ENCODE peak calls at places on chromosomes 4 and X, in four cellular contexts. Y, B, C and U are unnamed samples.

GRCh38 chr4:134201216-134202098 is at the start of gene PABPC4L:
- DNase-seq in Y (peak), B (peak), C (no peak), U (peak)

GRCh38 chrX:30504309-30504708 is 73.3 kb downstream of the TASL start:
- DNase-seq in Y (no peak), B (peak), C (no peak), U (peak)

GRCh38 chrX:119655125-119655524 is 37.8 kb downstream of the SEPTIN6 start:
- DNase-seq in Y (no peak), B (peak), C (peak), U (peak)

GRCh38 chr4:1721666-1722550 is 587 bp downstream of the TACC3 start:
- DNase-seq in Y (peak), B (no peak), C (no peak), U (no peak)

GRCh38 chr4:119559044-119559647 is 69.5 kb downstream of the PDE5A start:
- DNase-seq in Y (no peak), B (peak), C (no peak), U (peak)

GRCh38 chr4:83267835-83268475 is 16.6 kb downstream of the COQ2 start:
- DNase-seq in Y (no peak), B (no peak), C (no peak), U (no peak)

GRCh38 chrX:148417934-148418333 is 82.5 kb upstream of the AFF2 start:
- DNase-seq in Y (no peak), B (peak), C (no peak), U (peak)

GRCh38 chr4:100379583-100380105 is 138.2 kb downstream of the EMCN start:
- DNase-seq in Y (peak), B (no peak), C (no peak), U (no peak)

GRCh38 chrX:44314259-44314734 is 29.2 kb downstream of the EFHC2 start:
- DNase-seq in Y (no peak), B (peak), C (no peak), U (peak)

GRCh38 chr4:149785686-149786431 is 29.8 kb downstream of the IQCM start:
- DNase-seq in Y (no peak), B (peak), C (no peak), U (peak)

GRCh38 chr4:87042221-87042620 is 107.4 kb downstream of the AFF1 start:
- DNase-seq in Y (no peak), B (no peak), C (no peak), U (no peak)

GRCh38 chr4:98260579-98261290 is 449 bp upstream of the RAP1GDS1 start:
- DNase-seq in Y (peak), B (peak), C (peak), U (peak)

GRCh38 chr4:77921701-77922100 is 59.1 kb downstream of the MRPL1 start:
- DNase-seq in Y (no peak), B (peak), C (no peak), U (peak)

GRCh38 chrX:74061879-74062278 is 242.1 kb upstream of the ZCCHC13 start:
- DNase-seq in Y (no peak), B (no peak), C (no peak), U (no peak)

GRCh38 chr4:182925298-182925738 is 8.1 kb upstream of the DCTD start:
- DNase-seq in Y (peak), B (peak), C (peak), U (peak)

DNA sequence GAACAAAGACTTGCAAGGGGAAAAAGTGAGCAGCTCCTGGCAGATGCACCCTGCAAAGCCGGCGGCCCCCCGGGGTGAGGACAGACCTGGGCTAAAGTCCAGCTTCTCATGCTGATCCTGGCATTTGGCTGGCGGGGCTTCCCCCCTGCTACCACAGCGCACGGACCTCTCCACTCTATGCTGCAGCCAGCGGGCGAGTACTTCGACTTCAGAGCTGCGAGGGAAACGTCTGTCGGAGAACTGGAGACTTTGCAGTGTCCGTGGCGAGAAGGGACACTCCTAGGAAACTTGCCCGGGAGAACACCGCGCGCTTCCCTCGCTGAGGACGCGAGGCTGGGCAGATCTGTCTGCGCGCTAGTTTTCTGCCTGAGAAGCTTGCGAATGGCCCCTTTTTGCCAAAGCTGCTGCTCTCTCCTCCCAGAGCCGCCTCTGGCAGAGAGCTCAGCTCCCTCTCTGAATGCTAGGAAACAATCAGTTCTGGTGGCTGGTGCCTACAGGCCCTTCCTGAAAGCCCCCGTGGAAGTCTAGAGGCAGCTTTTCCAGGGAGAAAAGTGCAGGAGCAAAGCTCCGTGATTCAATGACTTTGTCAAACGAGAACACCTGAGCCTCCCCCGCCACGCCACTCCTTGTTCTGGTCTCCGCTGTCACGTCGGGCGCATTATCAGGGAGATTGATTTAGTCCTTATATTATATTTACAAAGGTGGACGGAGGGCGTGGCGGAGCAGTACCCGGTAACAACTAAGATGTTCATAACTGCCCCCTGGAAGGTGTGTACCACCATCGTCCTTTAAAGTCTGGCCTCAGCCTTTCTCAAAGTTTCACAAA is 284.0 kb downstream of the PACRGL start:
- DNase-seq in Y (peak), B (no peak), C (no peak), U (no peak)
- H3K4me3 ChIP-seq in Y (no peak), B (no peak), C (no peak), U (no peak)

DNA sequence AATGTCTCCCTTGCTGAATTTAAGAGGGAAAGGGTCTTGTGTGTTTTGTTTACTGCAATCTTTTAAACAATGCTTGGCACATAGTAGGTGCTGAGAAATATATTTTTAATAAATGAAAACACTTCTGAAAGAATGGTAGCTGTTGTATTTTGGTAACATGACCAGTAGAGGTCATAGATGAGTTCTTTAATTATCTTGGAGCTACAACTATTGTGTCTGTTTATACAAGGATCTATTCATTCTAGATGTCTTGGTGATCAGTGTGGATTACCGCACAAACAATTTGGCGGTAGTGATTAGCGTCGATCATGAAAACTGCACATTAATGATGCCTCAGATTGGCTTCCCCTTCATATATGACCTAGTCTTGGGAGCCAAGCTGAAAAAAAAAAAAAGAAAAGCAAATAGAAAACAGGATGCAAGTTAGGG is 21.4 kb upstream of the SCRG1 start:
- DNase-seq in Y (no peak), B (peak), C (no peak), U (peak)
- TF ChIP-seq CTCF in Y (peak), B (peak), C (peak), U (peak)

GRCh38 chrX:13938053-13938765 is 91.5 kb downstream of the GEMIN8 start:
- DNase-seq in Y (peak), B (no peak), C (no peak), U (no peak)

GRCh38 chrX:13938766-13939530 is 90.7 kb downstream of the GEMIN8 start:
- DNase-seq in Y (no peak), B (no peak), C (no peak), U (no peak)

GRCh38 chrX:13937370-13938052 is 92.2 kb downstream of the GEMIN8 start:
- DNase-seq in Y (no peak), B (peak), C (no peak), U (peak)

GRCh38 chrX:13934731-13935130 is 95.0 kb downstream of the GEMIN8 start:
- DNase-seq in Y (no peak), B (no peak), C (no peak), U (no peak)

GRCh38 chrX:13936804-13937203 is 92.9 kb downstream of the GEMIN8 start:
- DNase-seq in Y (no peak), B (no peak), C (no peak), U (no peak)
- H3K4me3 ChIP-seq in Y (no peak), B (no peak), C (no peak), U (peak)

DNA sequence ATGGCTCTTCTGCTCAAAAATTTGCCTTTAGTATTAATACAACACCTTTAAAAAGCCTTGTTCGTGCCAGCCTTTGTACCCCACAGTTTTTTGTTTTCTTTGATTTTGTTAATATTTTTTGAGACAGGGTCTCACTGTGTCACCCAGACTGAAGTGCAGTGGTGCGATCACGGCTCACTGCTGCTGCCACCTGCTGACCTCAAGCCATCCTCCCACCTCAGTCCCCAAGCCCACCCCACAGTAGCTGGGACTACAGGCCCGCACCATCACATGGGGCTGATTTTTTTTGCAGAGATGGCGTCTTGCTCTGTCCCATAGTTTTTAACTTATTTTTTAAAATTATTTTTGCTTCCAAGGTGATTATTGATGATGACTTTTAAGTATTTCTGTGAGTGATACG is 134.0 kb downstream of the HTR2C start:
- DNase-seq in Y (no peak), B (no peak), C (no peak), U (no peak)
- TF ChIP-seq CTCF in Y (no peak), B (peak), C (no peak), U (peak)